ENCODE peak calls at places on chromosomes 2 and 18, in six cellular contexts. One of them, this sample, is unnamed.

GRCh38 chr2:43174368-43175186 is 51.8 kb downstream of the ZFP36L2 start:
- DNase-seq in right atrium auricular region: no peak
- DNase-seq in body of pancreas: no peak
- DNase-seq in hepatocyte: no peak
- DNase-seq in GM20000: peak
- DNase-seq in fibroblast of villous mesenchyme: no peak
- DNase-seq in this sample: peak

GRCh38 chr18:61606759-61607158 is 273.5 kb downstream of the CDH20 start:
- DNase-seq in fibroblast of villous mesenchyme: peak
- DNase-seq in hepatocyte: peak
- DNase-seq in right atrium auricular region: peak
- DNase-seq in GM20000: no peak
- DNase-seq in body of pancreas: peak
- DNase-seq in this sample: no peak

GRCh38 chr18:73613706-73614340 is 533.8 kb downstream of the FBXO15 start:
- DNase-seq in fibroblast of villous mesenchyme: peak
- DNase-seq in right atrium auricular region: no peak
- DNase-seq in GM20000: no peak
- DNase-seq in hepatocyte: no peak
- DNase-seq in body of pancreas: no peak
- DNase-seq in this sample: no peak

GRCh38 chr2:239307921-239308620 is 92.7 kb downstream of the HDAC4 start:
- DNase-seq in hepatocyte: no peak
- DNase-seq in GM20000: no peak
- DNase-seq in body of pancreas: peak
- DNase-seq in fibroblast of villous mesenchyme: no peak
- DNase-seq in right atrium auricular region: no peak
- DNase-seq in this sample: no peak

GRCh38 chr2:163934134-163934533 is 198.3 kb upstream of the FIGN start:
- DNase-seq in GM20000: no peak
- DNase-seq in fibroblast of villous mesenchyme: no peak
- DNase-seq in right atrium auricular region: no peak
- DNase-seq in hepatocyte: no peak
- DNase-seq in body of pancreas: no peak
- DNase-seq in this sample: no peak

GRCh38 chr2:190789074-190790004 is 91.3 kb upstream of the GLS start:
- DNase-seq in fibroblast of villous mesenchyme: no peak
- DNase-seq in right atrium auricular region: no peak
- DNase-seq in hepatocyte: no peak
- DNase-seq in body of pancreas: no peak
- DNase-seq in GM20000: no peak
- DNase-seq in this sample: no peak

GRCh38 chr18:4106407-4107033 is 348.6 kb downstream of the DLGAP1 start:
- DNase-seq in GM20000: peak
- DNase-seq in fibroblast of villous mesenchyme: peak
- DNase-seq in body of pancreas: peak
- DNase-seq in hepatocyte: peak
- DNase-seq in right atrium auricular region: peak
- DNase-seq in this sample: peak

GRCh38 chr2:205685314-205686230 is 3.3 kb downstream of the NRP2 start:
- DNase-seq in body of pancreas: peak
- DNase-seq in hepatocyte: no peak
- DNase-seq in right atrium auricular region: no peak
- DNase-seq in fibroblast of villous mesenchyme: peak
- DNase-seq in GM20000: peak
- DNase-seq in this sample: no peak

GRCh38 chr2:86372641-86373502 is 35.4 kb upstream of the REEP1 start:
- DNase-seq in GM20000: no peak
- DNase-seq in right atrium auricular region: no peak
- DNase-seq in body of pancreas: peak
- DNase-seq in fibroblast of villous mesenchyme: peak
- DNase-seq in hepatocyte: peak
- DNase-seq in this sample: peak

GRCh38 chr2:153873062-153874048 is 1.6 kb downstream of the GALNT13 start:
- DNase-seq in hepatocyte: peak
- DNase-seq in GM20000: no peak
- DNase-seq in fibroblast of villous mesenchyme: peak
- DNase-seq in right atrium auricular region: no peak
- DNase-seq in body of pancreas: no peak
- DNase-seq in this sample: no peak

GRCh38 chr18:54608008-54608642 is 17.1 kb downstream of the DYNAP start:
- DNase-seq in GM20000: no peak
- DNase-seq in hepatocyte: no peak
- DNase-seq in fibroblast of villous mesenchyme: peak
- DNase-seq in right atrium auricular region: no peak
- DNase-seq in body of pancreas: no peak
- DNase-seq in this sample: no peak

GRCh38 chr18:79684787-79685186 is 5.2 kb downstream of the CTDP1 start:
- DNase-seq in GM20000: no peak
- DNase-seq in body of pancreas: no peak
- DNase-seq in hepatocyte: no peak
- DNase-seq in right atrium auricular region: no peak
- DNase-seq in fibroblast of villous mesenchyme: no peak
- DNase-seq in this sample: no peak

GRCh38 chr2:22273853-22274252 is 1111.1 kb upstream of the KLHL29 start:
- DNase-seq in GM20000: no peak
- DNase-seq in right atrium auricular region: no peak
- DNase-seq in hepatocyte: no peak
- DNase-seq in body of pancreas: no peak
- DNase-seq in fibroblast of villous mesenchyme: no peak
- DNase-seq in this sample: no peak

GRCh38 chr2:66862871-66863650 is 428.1 kb downstream of the MEIS1 start:
- DNase-seq in hepatocyte: no peak
- DNase-seq in right atrium auricular region: no peak
- DNase-seq in fibroblast of villous mesenchyme: peak
- DNase-seq in body of pancreas: no peak
- DNase-seq in GM20000: no peak
- DNase-seq in this sample: no peak

GRCh38 chr18:78238404-78239089 is 741.1 kb upstream of the SALL3 start:
- DNase-seq in hepatocyte: no peak
- DNase-seq in right atrium auricular region: no peak
- DNase-seq in GM20000: no peak
- DNase-seq in body of pancreas: no peak
- DNase-seq in fibroblast of villous mesenchyme: no peak
- DNase-seq in this sample: no peak

GRCh38 chr2:102397167-102397566 is 25.8 kb upstream of the IL18RAP start:
- DNase-seq in hepatocyte: no peak
- DNase-seq in fibroblast of villous mesenchyme: no peak
- DNase-seq in body of pancreas: no peak
- DNase-seq in GM20000: no peak
- DNase-seq in right atrium auricular region: no peak
- DNase-seq in this sample: no peak

GRCh38 chr2:112814278-112814677 is 22.3 kb downstream of the IL1B start:
- DNase-seq in hepatocyte: no peak
- DNase-seq in GM20000: no peak
- DNase-seq in fibroblast of villous mesenchyme: peak
- DNase-seq in right atrium auricular region: no peak
- DNase-seq in body of pancreas: no peak
- DNase-seq in this sample: no peak

GRCh38 chr18:58045265-58046086 is 1.4 kb downstream of the NEDD4L start:
- DNase-seq in hepatocyte: peak
- DNase-seq in body of pancreas: peak
- DNase-seq in GM20000: peak
- DNase-seq in fibroblast of villous mesenchyme: peak
- DNase-seq in right atrium auricular region: no peak
- DNase-seq in this sample: no peak

GRCh38 chr2:47488870-47489584 is 86.1 kb downstream of the MSH2 start:
- DNase-seq in fibroblast of villous mesenchyme: peak
- DNase-seq in hepatocyte: no peak
- DNase-seq in right atrium auricular region: no peak
- DNase-seq in GM20000: no peak
- DNase-seq in body of pancreas: no peak
- DNase-seq in this sample: no peak

GRCh38 chr18:35142270-35142605 is 98.6 kb upstream of the ZNF397 start:
- DNase-seq in fibroblast of villous mesenchyme: no peak
- DNase-seq in GM20000: no peak
- DNase-seq in body of pancreas: no peak
- DNase-seq in hepatocyte: no peak
- DNase-seq in right atrium auricular region: no peak
- DNase-seq in this sample: no peak

DNA sequence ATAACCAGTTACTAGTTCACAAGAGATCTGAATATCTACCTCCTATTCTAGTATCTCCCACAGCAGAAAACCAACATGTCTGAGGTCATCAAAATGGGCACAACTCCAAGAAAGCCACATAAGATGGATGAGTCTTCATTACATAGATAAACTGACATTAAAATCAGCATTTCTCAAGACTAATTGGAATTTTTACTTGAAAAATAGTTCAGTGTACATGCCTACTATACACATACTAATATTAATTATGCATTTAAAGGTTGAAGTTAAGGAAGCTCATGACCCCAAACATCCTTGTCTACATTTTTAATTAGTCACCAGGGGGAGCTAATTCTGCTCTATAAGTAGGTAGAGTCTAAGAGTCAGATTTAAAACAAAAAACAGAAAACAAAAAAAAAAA is 41.9 kb downstream of the ZNF521 start:
- DNase-seq in hepatocyte: no peak
- DNase-seq in right atrium auricular region: no peak
- DNase-seq in GM20000: no peak
- DNase-seq in body of pancreas: no peak
- DNase-seq in fibroblast of villous mesenchyme: peak
- DNase-seq in this sample: peak
- TF ChIP-seq CTCF in hepatocyte: no peak
- TF ChIP-seq CTCF in right atrium auricular region: no peak
- TF ChIP-seq CTCF in GM20000: no peak
- TF ChIP-seq CTCF in body of pancreas: no peak
- TF ChIP-seq CTCF in fibroblast of villous mesenchyme: peak
- TF ChIP-seq CTCF in this sample: peak

DNA sequence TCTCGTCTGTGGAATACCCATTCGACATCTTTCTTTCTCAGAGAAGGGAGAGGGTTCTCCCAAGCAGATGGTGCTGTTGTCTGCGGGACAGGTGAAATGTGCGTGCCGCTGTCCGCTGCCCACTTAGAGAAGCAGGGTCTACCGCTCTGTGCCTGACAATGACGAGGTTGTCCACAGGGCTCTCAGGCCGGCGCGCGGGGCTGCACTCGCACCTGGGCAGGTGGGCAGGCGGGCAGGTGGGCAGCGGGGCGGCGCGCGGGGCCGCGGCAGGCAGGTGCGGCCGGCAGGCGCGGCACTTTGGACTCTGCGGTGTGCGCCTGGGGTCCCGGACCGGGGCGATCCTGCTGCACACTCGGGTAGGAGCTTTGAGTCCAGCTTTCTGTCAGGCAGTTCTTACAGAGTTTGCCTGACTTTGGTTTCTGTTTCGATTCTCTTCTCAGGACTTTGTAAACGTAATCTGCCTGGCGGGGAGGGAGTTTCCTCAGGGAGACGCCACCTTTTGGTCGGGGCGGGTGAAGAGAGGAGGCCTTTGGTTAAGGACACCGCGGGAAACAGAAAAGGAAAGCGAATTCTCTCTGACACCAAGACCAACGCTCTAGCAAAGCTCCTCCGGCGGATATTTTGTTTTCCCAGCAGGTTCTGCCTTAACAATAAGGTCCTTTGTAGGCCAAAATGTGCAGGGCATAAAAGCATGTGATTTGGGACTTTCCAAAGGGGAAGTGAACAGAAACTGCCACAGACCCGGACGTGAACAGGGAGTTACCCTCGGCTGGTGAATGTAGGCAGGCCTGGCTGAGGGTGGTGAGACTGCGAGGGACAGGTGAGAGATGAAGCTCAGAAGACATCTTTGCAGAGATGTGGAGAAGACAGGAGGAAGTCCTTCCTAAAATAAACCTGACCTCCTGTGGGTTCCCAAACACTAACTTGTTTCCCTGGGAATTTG is at the start of gene IFIH1:
- DNase-seq in body of pancreas: peak
- DNase-seq in GM20000: peak
- DNase-seq in fibroblast of villous mesenchyme: peak
- DNase-seq in right atrium auricular region: peak
- DNase-seq in hepatocyte: peak
- DNase-seq in this sample: peak
- TF ChIP-seq CTCF in body of pancreas: peak
- TF ChIP-seq CTCF in GM20000: peak
- TF ChIP-seq CTCF in fibroblast of villous mesenchyme: peak
- TF ChIP-seq CTCF in right atrium auricular region: no peak
- TF ChIP-seq CTCF in hepatocyte: peak
- TF ChIP-seq CTCF in this sample: peak

GRCh38 chr2:209463226-209463625 is 39.4 kb downstream of the MAP2 start:
- DNase-seq in body of pancreas: no peak
- DNase-seq in fibroblast of villous mesenchyme: no peak
- DNase-seq in hepatocyte: no peak
- DNase-seq in GM20000: no peak
- DNase-seq in right atrium auricular region: no peak
- DNase-seq in this sample: no peak
- TF ChIP-seq CTCF in body of pancreas: no peak
- TF ChIP-seq CTCF in fibroblast of villous mesenchyme: peak
- TF ChIP-seq CTCF in hepatocyte: peak
- TF ChIP-seq CTCF in GM20000: no peak
- TF ChIP-seq CTCF in right atrium auricular region: no peak
- TF ChIP-seq CTCF in this sample: peak

DNA sequence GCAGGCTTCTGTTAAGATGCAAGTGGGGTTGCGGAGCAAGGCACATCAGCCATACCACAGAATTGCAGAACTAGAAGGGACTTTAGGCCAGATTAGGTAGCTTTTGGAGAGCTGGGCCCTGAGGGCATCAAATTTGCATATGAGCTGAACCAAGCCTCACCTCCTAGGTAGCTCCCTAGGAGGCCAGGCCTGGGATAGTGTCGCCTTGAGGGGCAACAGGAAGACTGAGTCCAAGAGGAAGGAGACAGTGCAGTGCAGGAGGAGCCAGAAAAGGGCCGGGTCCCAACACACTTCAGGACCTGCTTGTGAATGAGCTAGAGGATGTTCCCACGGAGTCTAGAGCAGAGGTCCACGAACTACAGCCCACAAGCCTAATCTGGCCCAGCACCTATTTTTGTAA is 98.7 kb downstream of the MAPK4 start:
- DNase-seq in right atrium auricular region: no peak
- DNase-seq in fibroblast of villous mesenchyme: no peak
- DNase-seq in GM20000: no peak
- DNase-seq in hepatocyte: no peak
- DNase-seq in body of pancreas: no peak
- DNase-seq in this sample: no peak
- TF ChIP-seq CTCF in right atrium auricular region: no peak
- TF ChIP-seq CTCF in fibroblast of villous mesenchyme: no peak
- TF ChIP-seq CTCF in GM20000: no peak
- TF ChIP-seq CTCF in hepatocyte: no peak
- TF ChIP-seq CTCF in body of pancreas: no peak
- TF ChIP-seq CTCF in this sample: no peak

DNA sequence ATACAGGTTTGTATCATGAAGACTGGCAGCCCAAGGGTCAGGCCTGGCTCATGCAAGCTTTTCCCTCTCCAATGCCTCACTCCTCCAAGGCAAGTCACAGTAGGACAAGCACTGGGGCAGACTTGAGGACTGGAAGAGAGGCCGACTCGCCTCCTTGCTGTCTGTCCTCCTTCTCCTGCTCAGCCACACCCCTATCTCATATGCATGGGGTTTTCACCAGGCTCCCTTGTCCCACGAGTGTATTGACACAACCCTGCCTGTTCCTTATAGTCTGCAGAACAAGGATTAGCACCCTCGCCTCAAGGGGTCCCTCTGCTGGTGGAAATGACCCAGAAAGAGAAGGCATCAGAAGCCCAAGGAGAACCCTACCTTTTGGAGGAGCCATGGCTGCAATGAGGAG is 223.7 kb downstream of the SOX11 start:
- DNase-seq in right atrium auricular region: no peak
- DNase-seq in body of pancreas: peak
- DNase-seq in GM20000: peak
- DNase-seq in fibroblast of villous mesenchyme: no peak
- DNase-seq in hepatocyte: peak
- DNase-seq in this sample: peak
- TF ChIP-seq CTCF in right atrium auricular region: no peak
- TF ChIP-seq CTCF in body of pancreas: peak
- TF ChIP-seq CTCF in GM20000: peak
- TF ChIP-seq CTCF in fibroblast of villous mesenchyme: no peak
- TF ChIP-seq CTCF in hepatocyte: peak
- TF ChIP-seq CTCF in this sample: peak

GRCh38 chr2:27356382-27357181 is at the start of gene GTF3C2:
- DNase-seq in body of pancreas: peak
- DNase-seq in fibroblast of villous mesenchyme: peak
- DNase-seq in right atrium auricular region: peak
- DNase-seq in GM20000: peak
- DNase-seq in hepatocyte: peak
- DNase-seq in this sample: peak
- TF ChIP-seq CTCF in body of pancreas: peak
- TF ChIP-seq CTCF in fibroblast of villous mesenchyme: no peak
- TF ChIP-seq CTCF in right atrium auricular region: no peak
- TF ChIP-seq CTCF in GM20000: no peak
- TF ChIP-seq CTCF in hepatocyte: no peak
- TF ChIP-seq CTCF in this sample: no peak